ENCODE peak calls at places on chromosomes 6 and 20, in eight cellular contexts. Q is NCI-H1105, R is amniotic stem cell, Y is iris pigment epithelial cell, U is GM10248, E is osteocyte, G is astrocyte of the spinal cord, S is astrocyte of the hippocampus. V is an unnamed sample.

GRCh38 chr20:53124075-53124532 is 151.9 kb downstream of the TSHZ2 start:
- DNase-seq in Q (no peak), R (no peak), Y (no peak), U (no peak), E (no peak), G (no peak), S (no peak), V (peak)

GRCh38 chr20:5191829-5192569 is 65.2 kb downstream of the CDS2 start:
- DNase-seq in Q (peak), R (peak), Y (peak), U (peak), E (no peak), G (peak), S (peak), V (no peak)

GRCh38 chr6:83860347-83860731 is 850 bp downstream of the CYB5R4 start:
- DNase-seq in Q (no peak), R (no peak), Y (no peak), U (no peak), E (no peak), G (no peak), S (no peak), V (no peak)

GRCh38 chr6:156461647-156462046 is 315.5 kb upstream of the ARID1B start:
- DNase-seq in Q (peak), R (no peak), Y (no peak), U (no peak), E (no peak), G (no peak), S (no peak), V (no peak)

GRCh38 chr6:53287336-53288225 is 61.2 kb downstream of the ELOVL5 start:
- DNase-seq in Q (no peak), R (no peak), Y (no peak), U (no peak), E (no peak), G (no peak), S (peak), V (no peak)

GRCh38 chr6:108423982-108424695 is 129.3 kb downstream of the AFG1L start:
- DNase-seq in Q (no peak), R (no peak), Y (no peak), U (no peak), E (no peak), G (no peak), S (no peak), V (no peak)

GRCh38 chr6:137229075-137229759 is 10.0 kb upstream of the IFNGR1 start:
- DNase-seq in Q (no peak), R (no peak), Y (no peak), U (no peak), E (no peak), G (no peak), S (no peak), V (no peak)

GRCh38 chr6:36109092-36109491 is 21.2 kb upstream of the MAPK13 start:
- DNase-seq in Q (no peak), R (no peak), Y (no peak), U (no peak), E (no peak), G (no peak), S (no peak), V (no peak)

GRCh38 chr20:45109634-45110033 is 5.3 kb downstream of the WFDC5 start:
- DNase-seq in Q (no peak), R (no peak), Y (no peak), U (no peak), E (no peak), G (no peak), S (no peak), V (no peak)

GRCh38 chr6:225121-225721 is 67.1 kb upstream of the DUSP22 start:
- DNase-seq in Q (no peak), R (no peak), Y (no peak), U (no peak), E (no peak), G (no peak), S (no peak), V (no peak)

GRCh38 chr6:147973806-147974205 is 368.8 kb upstream of the SASH1 start:
- DNase-seq in Q (no peak), R (no peak), Y (peak), U (no peak), E (no peak), G (no peak), S (no peak), V (no peak)

GRCh38 chr20:36544134-36545018 is 3.1 kb downstream of the MYL9 start:
- DNase-seq in Q (no peak), R (peak), Y (peak), U (no peak), E (no peak), G (peak), S (peak), V (no peak)

GRCh38 chr6:9766240-9766915 is 648.5 kb downstream of the TFAP2A start:
- DNase-seq in Q (no peak), R (peak), Y (peak), U (no peak), E (no peak), G (peak), S (peak), V (no peak)

GRCh38 chr20:54084727-54085368 is 14.5 kb upstream of the BCAS1 start:
- DNase-seq in Q (no peak), R (no peak), Y (no peak), U (no peak), E (no peak), G (peak), S (peak), V (no peak)

GRCh38 chr6:2029130-2029794 is 216.1 kb downstream of the GMDS start:
- DNase-seq in Q (no peak), R (no peak), Y (no peak), U (no peak), E (no peak), G (no peak), S (no peak), V (no peak)